ENCODE peak calls at places on chromosomes 16 and 17, in eight cellular contexts. Q, P, O, F, Y, K, V and R are unnamed samples. For H3K36me3 and H3K4me1, the result is how much of the 10 kb centered on the place peaks cover.

GRCh38 chr17:14756469-14756868 is 455.6 kb downstream of the HS3ST3B1 start:
- DNase-seq in P (no peak), F (no peak), Y (no peak), Q (no peak), V (no peak), O (no peak), K (no peak), R (no peak)

GRCh38 chr17:75404223-75404738 is 1.2 kb downstream of the GRB2 start:
- DNase-seq in O (peak), P (peak), K (peak), V (no peak), F (peak), Y (peak), Q (peak), R (peak)

GRCh38 chr17:50550661-50551432 is 3.9 kb downstream of the SPATA20 start:
- DNase-seq in F (peak), K (no peak), P (peak), V (peak), Q (peak), O (peak), Y (peak), R (peak)

GRCh38 chr17:39631403-39631802 is 4.7 kb downstream of the PPP1R1B start:
- DNase-seq in P (peak), K (no peak), V (no peak), Q (no peak), Y (peak), F (no peak), O (no peak), R (no peak)

GRCh38 chr16:66050991-66051390 is 315.5 kb upstream of the CDH5 start:
- DNase-seq in P (no peak), Y (no peak), O (no peak), F (no peak), V (no peak), K (no peak), Q (no peak), R (peak)

GRCh38 chr17:49545007-49545660 is 30.5 kb upstream of the NXPH3 start:
- DNase-seq in Q (no peak), P (no peak), V (no peak), Y (no peak), O (no peak), F (no peak), K (no peak), R (no peak)

GRCh38 chr16:482468-483185 is 44.9 kb upstream of the CAPN15 start:
- DNase-seq in F (no peak), V (peak), Y (no peak), O (no peak), P (no peak), Q (no peak), K (no peak), R (no peak)

GRCh38 chr16:4241601-4242270 is at the start of gene SRL:
- DNase-seq in F (no peak), P (no peak), K (no peak), O (no peak), V (no peak), Y (no peak), Q (no peak), R (no peak)

GRCh38 chr17:49985310-49985990 is 9.6 kb downstream of the DLX3 start:
- DNase-seq in Q (no peak), K (no peak), F (no peak), V (no peak), Y (no peak), P (no peak), O (peak), R (no peak)

GRCh38 chr16:30131869-30132475 is 9.0 kb upstream of the MAPK3 start:
- DNase-seq in Y (no peak), Q (no peak), V (no peak), O (no peak), F (no peak), K (no peak), P (no peak), R (no peak)

GRCh38 chr16:85947511-85948509 is 48.8 kb downstream of the IRF8 start:
- DNase-seq in O (no peak), Y (no peak), K (no peak), Q (no peak), P (no peak), V (no peak), F (no peak), R (no peak)

GRCh38 chr17:80287806-80288579 is 27.3 kb downstream of the RNF213 start:
- DNase-seq in V (peak), Y (no peak), K (no peak), Q (no peak), F (no peak), O (no peak), P (no peak), R (no peak)

GRCh38 chr17:80291691-80292487 is 31.2 kb downstream of the RNF213 start:
- DNase-seq in P (no peak), K (no peak), Q (no peak), Y (no peak), F (no peak), O (no peak), V (no peak), R (no peak)

GRCh38 chr17:80290199-80290598 is 29.5 kb downstream of the RNF213 start:
- DNase-seq in F (no peak), Y (no peak), V (no peak), Q (no peak), K (no peak), P (no peak), O (no peak), R (no peak)

GRCh38 chr17:80291260-80291659 is 30.6 kb downstream of the RNF213 start:
- DNase-seq in V (no peak), P (no peak), Q (no peak), O (no peak), F (no peak), K (no peak), Y (no peak), R (no peak)

GRCh38 chr17:80289631-80290030 is 29.0 kb downstream of the RNF213 start:
- DNase-seq in F (no peak), Q (no peak), Y (no peak), O (no peak), K (no peak), P (no peak), V (no peak), R (no peak)
- H3K36me3 ChIP-seq in F (under half), Q (under half), Y (under half), O (under half), K (half or more), P (under half), V (half or more), R (half or more)

GRCh38 chr16:81823111-81823510 is 44.0 kb downstream of the PLCG2 start:
- DNase-seq in P (peak), F (no peak), O (no peak), K (no peak), V (peak), Y (no peak), Q (peak), R (no peak)
- H3K27ac ChIP-seq in P (peak), F (peak), O (no peak), K (no peak), V (peak), Y (no peak), Q (no peak), R (no peak)

DNA sequence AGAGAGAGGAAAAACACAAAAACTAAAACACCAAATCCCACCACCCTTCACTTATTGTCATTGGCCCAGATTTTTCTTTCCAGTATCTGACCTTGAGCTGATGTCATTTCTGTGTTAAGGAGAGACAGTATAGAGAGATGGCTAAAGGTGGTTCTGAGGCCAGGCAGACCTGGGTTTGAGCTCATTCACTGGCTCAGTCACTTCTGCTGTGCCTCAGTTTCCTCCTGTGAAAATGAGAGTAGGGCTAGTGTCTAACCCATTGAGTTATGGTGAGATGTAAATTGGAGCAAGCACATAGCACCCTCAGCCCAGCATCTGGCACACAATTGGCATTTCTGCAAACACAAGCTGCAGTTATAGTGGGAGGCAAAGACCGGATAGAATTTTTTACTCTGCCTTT is 6.3 kb upstream of the KIFC3 start:
- DNase-seq in O (no peak), K (no peak), P (no peak), Y (no peak), Q (no peak), F (no peak), V (no peak), R (no peak)
- H3K4me1 ChIP-seq in O (under half), K (under half), P (under half), Y (under half), Q (under half), F (under half), V (half or more), R (half or more)

DNA sequence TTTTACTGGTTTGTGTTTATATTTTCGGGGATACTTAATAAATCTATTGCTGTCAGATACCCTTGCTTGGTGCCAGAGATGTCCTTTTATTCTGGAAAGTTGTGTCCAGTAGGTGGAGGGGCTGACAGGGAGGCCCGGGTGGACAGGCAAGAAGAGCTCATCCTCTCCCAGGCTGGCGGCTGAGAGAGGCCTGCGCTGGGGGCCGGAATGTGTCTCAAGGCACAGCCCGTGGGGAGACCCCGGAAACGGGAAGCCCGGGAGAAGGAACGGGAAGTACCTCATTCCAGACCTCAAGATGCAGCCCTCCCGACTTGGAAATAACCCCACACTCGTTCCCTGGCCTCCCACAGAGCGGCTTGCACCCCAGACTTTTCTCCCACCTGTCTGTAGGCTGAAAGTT is 12.5 kb upstream of the DEF8 start:
- DNase-seq in F (no peak), K (no peak), Q (no peak), O (no peak), V (no peak), Y (no peak), P (no peak), R (no peak)
- H3K36me3 ChIP-seq in F (under half), K (under half), Q (under half), O (under half), V (under half), Y (under half), P (under half), R (under half)

DNA sequence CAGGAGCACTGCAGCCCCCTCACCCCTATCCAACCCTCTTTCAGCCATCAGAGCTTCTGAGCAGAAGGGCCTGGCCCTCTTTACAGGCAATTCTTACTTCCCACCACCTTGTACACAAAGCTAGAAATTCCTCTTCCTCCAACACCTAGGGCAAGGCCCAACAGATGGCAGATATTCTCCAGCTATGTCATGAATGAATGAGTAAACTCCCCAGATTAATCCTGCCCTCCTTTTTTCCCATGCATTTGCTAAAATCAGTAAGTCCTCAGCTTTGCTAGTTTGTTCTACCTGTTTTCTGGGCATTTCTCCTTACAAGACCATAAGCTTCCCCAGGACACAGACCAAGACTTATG is 20.4 kb upstream of the MRPS23 start:
- DNase-seq in Q (no peak), K (no peak), Y (no peak), F (no peak), V (no peak), O (no peak), P (no peak), R (no peak)
- H3K27ac ChIP-seq in Q (no peak), K (no peak), Y (no peak), F (no peak), V (no peak), O (no peak), P (no peak), R (peak)